ENCODE peak calls at places on chromosome 5, in four cellular contexts. Q is AG09319, D is stomach, W is gastrocnemius medialis. Y is an unnamed sample.

GRCh38 chr5:17314907-17315471 is 97.6 kb downstream of the BASP1 start:
- DNase-seq in Q (no peak), D (no peak), W (no peak), Y (no peak)

GRCh38 chr5:59123595-59124561 is 541.0 kb downstream of the RAB3C start:
- DNase-seq in Q (no peak), D (no peak), W (no peak), Y (peak)

GRCh38 chr5:98721231-98721928 is 52.1 kb upstream of the RGMB start:
- DNase-seq in Q (no peak), D (no peak), W (no peak), Y (no peak)

GRCh38 chr5:106454651-106455415 is 1215.9 kb downstream of the EFNA5 start:
- DNase-seq in Q (no peak), D (no peak), W (no peak), Y (no peak)

GRCh38 chr5:68267044-68267443 is 51.5 kb downstream of the PIK3R1 start:
- DNase-seq in Q (no peak), D (no peak), W (no peak), Y (no peak)

GRCh38 chr5:69206528-69207190 is 17.3 kb downstream of the CENPH start:
- DNase-seq in Q (no peak), D (peak), W (no peak), Y (no peak)

GRCh38 chr5:169512385-169512784 is 71.2 kb upstream of the SPDL1 start:
- DNase-seq in Q (no peak), D (no peak), W (no peak), Y (no peak)

GRCh38 chr5:84181093-84181492 is 203.6 kb downstream of the EDIL3 start:
- DNase-seq in Q (no peak), D (no peak), W (no peak), Y (no peak)

GRCh38 chr5:4233671-4234070 is 638.0 kb downstream of the IRX1 start:
- DNase-seq in Q (no peak), D (no peak), W (no peak), Y (no peak)

GRCh38 chr5:59485104-59485503 is 408.4 kb downstream of the PDE4D start:
- DNase-seq in Q (no peak), D (no peak), W (no peak), Y (no peak)

GRCh38 chr5:124001216-124001615 is 489.2 kb downstream of the CSNK1G3 start:
- DNase-seq in Q (no peak), D (no peak), W (no peak), Y (no peak)

GRCh38 chr5:61319388-61320146 is 12.5 kb upstream of the ZSWIM6 start:
- DNase-seq in Q (no peak), D (no peak), W (no peak), Y (peak)

GRCh38 chr5:139575313-139575646 is 14.1 kb downstream of the UBE2D2 start:
- DNase-seq in Q (no peak), D (no peak), W (no peak), Y (no peak)

GRCh38 chr5:40603378-40603777 is 76.3 kb upstream of the PTGER4 start:
- DNase-seq in Q (no peak), D (no peak), W (no peak), Y (no peak)

GRCh38 chr5:74040065-74040551 is 414.1 kb downstream of the ARHGEF28 start:
- DNase-seq in Q (peak), D (no peak), W (peak), Y (no peak)

GRCh38 chr5:9801908-9802307 is 171.8 kb upstream of the TAS2R1 start:
- DNase-seq in Q (no peak), D (no peak), W (no peak), Y (no peak)

GRCh38 chr5:16550316-16550952 is 66.4 kb downstream of the RETREG1 start:
- DNase-seq in Q (no peak), D (no peak), W (peak), Y (peak)

GRCh38 chr5:95959051-95959963 is 2.3 kb downstream of the ELL2 start:
- DNase-seq in Q (no peak), D (no peak), W (no peak), Y (peak)

GRCh38 chr5:52657231-52657645 is 130.5 kb upstream of the ITGA1 start:
- DNase-seq in Q (peak), D (no peak), W (no peak), Y (no peak)

GRCh38 chr5:80796861-80797260 is 142.1 kb upstream of the DHFR start:
- DNase-seq in Q (no peak), D (no peak), W (no peak), Y (no peak)

GRCh38 chr5:148005788-148006520 is 57.8 kb upstream of the SPINK5 start:
- DNase-seq in Q (no peak), D (no peak), W (no peak), Y (peak)
- TF ChIP-seq CTCF in Q (no peak), D (no peak), W (no peak), Y (peak)

DNA sequence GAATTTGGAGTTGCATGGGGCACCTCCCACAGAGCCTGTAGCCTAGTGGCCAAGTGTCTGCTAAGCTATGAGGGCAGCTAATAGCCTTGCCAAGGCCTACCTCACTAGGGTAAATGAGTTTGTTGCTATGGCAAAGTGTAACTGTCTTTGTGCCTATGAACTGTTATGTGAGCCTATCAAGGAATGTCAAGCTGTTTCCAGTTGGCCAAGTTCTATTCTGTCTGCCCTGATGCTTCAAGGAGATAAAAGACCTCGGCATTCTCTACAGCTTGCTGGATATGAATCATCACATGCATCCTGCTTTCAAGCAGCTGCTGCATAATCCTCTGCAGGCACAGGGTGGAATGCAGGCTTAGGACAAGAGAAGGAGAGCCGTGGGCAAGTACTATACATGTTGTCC is 69.8 kb upstream of the CCDC112 start:
- DNase-seq in Q (peak), D (no peak), W (peak), Y (no peak)
- TF ChIP-seq CTCF in Q (peak), D (no peak), W (no peak), Y (no peak)

DNA sequence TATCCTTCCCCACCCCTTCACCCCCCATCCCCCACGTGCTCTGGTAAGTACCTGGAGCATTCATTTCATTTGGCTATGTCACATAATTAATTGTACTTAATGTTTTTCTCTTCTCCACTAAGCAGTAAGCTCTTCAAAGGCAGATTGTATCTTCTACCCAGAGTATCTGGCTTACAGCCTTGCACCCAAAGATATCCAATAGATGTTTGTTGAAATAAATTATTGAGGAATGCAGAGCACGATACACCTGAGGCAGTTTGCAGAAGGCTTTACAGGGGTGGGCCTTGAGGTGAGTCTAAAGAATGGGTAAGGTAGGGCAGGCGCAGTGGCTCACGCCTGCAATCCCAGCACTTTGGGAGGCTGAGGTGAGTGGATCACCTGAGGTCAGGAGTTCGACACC is 2.5 kb upstream of the SOWAHA start:
- DNase-seq in Q (no peak), D (no peak), W (no peak), Y (no peak)
- TF ChIP-seq CTCF in Q (no peak), D (no peak), W (no peak), Y (no peak)

DNA sequence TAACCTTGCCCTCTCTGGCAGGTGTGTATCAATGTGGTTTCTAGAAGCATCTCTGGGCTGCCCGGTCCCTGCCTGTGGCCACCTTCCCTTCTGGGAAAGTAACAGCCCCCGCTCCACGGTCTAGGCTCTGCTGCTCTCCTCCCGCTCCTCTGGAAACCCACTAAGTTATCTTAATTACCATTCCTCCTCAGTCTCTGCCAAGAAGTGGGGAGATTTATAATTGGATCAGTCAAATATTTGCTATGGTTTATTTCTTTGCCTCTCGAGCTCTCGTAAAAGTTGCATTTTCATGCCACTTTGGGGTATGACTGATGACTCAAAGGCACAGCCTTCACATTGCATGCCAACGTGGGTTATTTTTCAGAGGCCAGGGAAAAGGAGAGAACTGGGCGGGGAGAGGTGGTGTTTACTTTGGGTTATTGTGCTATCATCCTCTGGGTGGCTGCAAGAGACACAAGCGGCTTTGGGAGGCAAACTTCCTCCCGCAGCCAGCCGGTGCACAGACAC is 205.3 kb upstream of the WWC1 start:
- DNase-seq in Q (no peak), D (no peak), W (no peak), Y (no peak)
- TF ChIP-seq CTCF in Q (no peak), D (no peak), W (no peak), Y (no peak)

GRCh38 chr5:102975457-102976182 is 144.3 kb downstream of the GIN1 start:
- DNase-seq in Q (no peak), D (no peak), W (no peak), Y (no peak)

GRCh38 chr5:102975040-102975439 is 144.9 kb downstream of the GIN1 start:
- DNase-seq in Q (no peak), D (no peak), W (no peak), Y (no peak)

GRCh38 chr5:102974177-102974576 is 145.8 kb downstream of the GIN1 start:
- DNase-seq in Q (no peak), D (no peak), W (no peak), Y (no peak)

DNA sequence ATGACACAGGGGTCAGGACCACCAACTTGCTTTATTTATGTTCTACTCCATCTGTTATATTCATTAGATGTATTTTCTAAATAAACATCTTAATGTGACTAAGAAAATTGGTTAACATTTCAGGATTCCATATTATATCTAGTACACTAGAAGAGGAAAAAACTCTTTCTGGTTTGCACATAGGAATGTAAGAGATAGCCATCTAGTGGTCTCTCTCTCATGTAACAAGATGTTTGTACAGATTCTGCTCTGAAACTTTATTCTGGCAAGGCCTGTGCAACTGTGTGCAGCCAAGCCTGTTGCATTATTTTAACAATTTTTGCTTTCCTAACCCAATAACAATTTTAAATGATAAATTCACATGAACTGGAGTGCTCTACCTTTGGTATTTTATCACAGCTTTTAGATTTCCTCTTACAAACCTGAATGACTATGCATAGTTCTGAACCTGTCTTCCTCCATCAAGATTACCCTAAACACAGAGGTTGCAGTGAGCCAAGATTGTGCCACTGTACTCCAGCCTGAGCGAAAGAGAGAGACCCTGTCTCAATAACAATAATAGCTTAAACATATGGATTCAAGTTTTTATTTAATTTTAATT is 148.1 kb downstream of the GIN1 start:
- DNase-seq in Q (peak), D (no peak), W (no peak), Y (no peak)
- TF ChIP-seq CTCF in Q (peak), D (no peak), W (no peak), Y (no peak)

Y was measured in activated CD8-positive, alpha-beta T cell treated with anti-CD3 and anti-CD28 coated beads for 36 hours.